ENCODE peak calls at places on chromosomes 2 and 18, in six cellular contexts. P is A549, R is K562, W is endothelial cell of umbilical vein, M is HepG2, D is GM12878. O is an unnamed sample.

GRCh38 chr2:188410504-188411235 is 119.0 kb downstream of the GULP1 start:
- DNase-seq in P (peak; percentile 23), R (no peak), W (no peak), M (no peak), D (no peak), O (no peak)

GRCh38 chr18:73645175-73645715 is 502.4 kb downstream of the FBXO15 start:
- DNase-seq in P (no peak), R (no peak), W (no peak), M (no peak), D (no peak), O (no peak)

GRCh38 chr2:150832686-150833085 is 345.2 kb upstream of the RND3 start:
- DNase-seq in P (no peak), R (no peak), W (no peak), M (no peak), D (no peak), O (no peak)

GRCh38 chr2:240905176-240905781 is 857 bp upstream of the CROCC2 start:
- DNase-seq in P (no peak), R (no peak), W (no peak), M (no peak), D (no peak), O (no peak)

GRCh38 chr2:164621761-164622105 is 451 bp upstream of the GRB14 start:
- DNase-seq in P (peak; percentile 35), R (no peak), W (no peak), M (no peak), D (no peak), O (no peak)

GRCh38 chr18:26909599-26910290 is 44.2 kb upstream of the AQP4 start:
- DNase-seq in P (no peak), R (no peak), W (no peak), M (peak; percentile 1), D (no peak), O (no peak)

GRCh38 chr2:163878718-163879117 is 142.9 kb upstream of the FIGN start:
- DNase-seq in P (peak; percentile 49), R (peak; percentile 5), W (peak; percentile 28), M (peak; percentile 59), D (no peak), O (peak; percentile 59)

GRCh38 chr2:201698588-201699226 is at the start of gene MPP4:
- DNase-seq in P (no peak), R (no peak), W (peak; percentile 80), M (no peak), D (no peak), O (no peak)

GRCh38 chr2:144489315-144489920 is 30.5 kb downstream of the ZEB2 start:
- DNase-seq in P (no peak), R (no peak), W (no peak), M (no peak), D (no peak), O (no peak)

GRCh38 chr18:8721094-8721669 is 15.8 kb downstream of the MTCL1 start:
- DNase-seq in P (no peak), R (no peak), W (no peak), M (no peak), D (no peak), O (no peak)

GRCh38 chr2:58539973-58540372 is 298.8 kb upstream of the FANCL start:
- DNase-seq in P (peak; percentile 51), R (no peak), W (no peak), M (no peak), D (no peak), O (no peak)

GRCh38 chr2:120861191-120861575 is 125.5 kb downstream of the GLI2 start:
- DNase-seq in P (no peak), R (no peak), W (no peak), M (no peak), D (no peak), O (no peak)

GRCh38 chr18:64164883-64165282 is 16.0 kb upstream of the LINC00305 start:
- DNase-seq in P (no peak), R (no peak), W (no peak), M (no peak), D (no peak), O (no peak)

GRCh38 chr2:106566050-106566449 is 78.9 kb downstream of the CD8B2 start:
- DNase-seq in P (no peak), R (no peak), W (no peak), M (peak; percentile 21), D (no peak), O (no peak)

GRCh38 chr2:9595746-9596145 is 35.1 kb downstream of the YWHAQ start:
- DNase-seq in P (no peak), R (no peak), W (no peak), M (no peak), D (no peak), O (no peak)

GRCh38 chr2:9592699-9593098 is 37.1 kb upstream of the ADAM17 start:
- DNase-seq in P (no peak), R (no peak), W (no peak), M (no peak), D (no peak), O (no peak)

GRCh38 chr2:9596621-9597311 is 34.0 kb downstream of the YWHAQ start:
- DNase-seq in P (no peak), R (peak; percentile 50), W (no peak), M (no peak), D (no peak), O (no peak)

GRCh38 chr2:9593936-9594335 is 36.9 kb downstream of the YWHAQ start:
- DNase-seq in P (no peak), R (no peak), W (no peak), M (no peak), D (no peak), O (no peak)

GRCh38 chr2:9594361-9595063 is 36.3 kb downstream of the YWHAQ start:
- DNase-seq in P (peak; percentile 56), R (peak; percentile 55), W (peak; percentile 69), M (peak; percentile 16), D (no peak), O (no peak)
- TF ChIP-seq MYC in P (no peak), R (no peak), W (no peak), M (no peak), D (no peak), O (no peak)

GRCh38 chr2:157465554-157465953 is 21.7 kb upstream of the CYTIP start:
- DNase-seq in P (no peak), R (no peak), W (no peak), M (no peak), D (no peak), O (no peak)
- TF ChIP-seq CTCF in P (no peak), R (no peak), W (no peak), M (no peak), D (no peak), O (no peak)

GRCh38 chr18:44569391-44570055 is 111.2 kb upstream of the SETBP1 start:
- DNase-seq in P (no peak), R (no peak), W (no peak), M (no peak), D (no peak), O (no peak)
- TF ChIP-seq MAX in P (no peak), R (no peak), W (no peak), M (no peak), D (no peak), O (no peak)

GRCh38 chr2:225337183-225337582 is 62.3 kb upstream of the NYAP2 start:
- DNase-seq in P (no peak), R (no peak), W (peak; percentile 23), M (no peak), D (no peak), O (no peak)

GRCh38 chr2:225334524-225334923 is 65.0 kb upstream of the NYAP2 start:
- DNase-seq in P (peak; percentile 61), R (no peak), W (no peak), M (no peak), D (no peak), O (no peak)
- TF ChIP-seq MYC in P (no peak), R (no peak), W (no peak), M (no peak), D (no peak), O (no peak)

GRCh38 chr2:37414470-37414949 is 70.1 kb downstream of the QPCT start:
- DNase-seq in P (peak; percentile 68), R (peak; percentile 62), W (peak; percentile 71), M (peak; percentile 39), D (peak; percentile 53), O (peak; percentile 82)
- TF ChIP-seq CTCF in P (peak; percentile 99), R (peak; percentile 88), W (peak; percentile 74), M (peak; percentile 72), D (peak; percentile 88), O (peak; percentile 88)

GRCh38 chr2:9112079-9112721 is 94.4 kb upstream of the ASAP2 start:
- DNase-seq in P (peak; percentile 65), R (peak; percentile 74), W (no peak), M (no peak), D (no peak), O (peak; percentile 33)
- TF ChIP-seq MAX in P (peak; percentile 64), R (no peak), W (no peak), M (no peak), D (no peak), O (no peak)

GRCh38 chr2:202847693-202848524 is 23.7 kb downstream of the ICA1L start:
- DNase-seq in P (no peak), R (no peak), W (no peak), M (no peak), D (peak; percentile 73), O (no peak)

DNA sequence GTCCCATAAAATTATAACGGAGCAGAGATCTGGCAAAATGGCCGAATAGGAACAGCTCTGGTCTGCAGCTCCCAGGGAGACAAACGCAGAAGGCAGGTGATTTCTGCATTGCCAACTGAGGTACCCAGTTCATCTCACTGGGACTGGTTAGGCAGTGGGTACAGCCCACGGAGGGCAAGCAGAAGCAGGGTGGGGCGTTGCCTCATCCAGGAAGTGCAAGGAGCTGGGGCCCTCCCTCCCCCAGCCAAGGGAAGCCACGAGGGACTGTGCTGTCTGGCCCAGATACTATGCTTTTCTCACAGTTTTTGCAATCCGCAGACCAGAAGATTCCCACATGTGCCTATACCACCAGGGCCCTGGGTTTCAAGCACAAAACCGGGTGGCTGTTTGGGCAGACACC is 22.8 kb downstream of the ICA1L start:
- DNase-seq in P (no peak), R (peak; percentile 24), W (no peak), M (no peak), D (no peak), O (peak; percentile 85)
- TF ChIP-seq MYC in P (no peak), R (no peak), W (no peak), M (no peak), D (no peak), O (no peak)

DNA sequence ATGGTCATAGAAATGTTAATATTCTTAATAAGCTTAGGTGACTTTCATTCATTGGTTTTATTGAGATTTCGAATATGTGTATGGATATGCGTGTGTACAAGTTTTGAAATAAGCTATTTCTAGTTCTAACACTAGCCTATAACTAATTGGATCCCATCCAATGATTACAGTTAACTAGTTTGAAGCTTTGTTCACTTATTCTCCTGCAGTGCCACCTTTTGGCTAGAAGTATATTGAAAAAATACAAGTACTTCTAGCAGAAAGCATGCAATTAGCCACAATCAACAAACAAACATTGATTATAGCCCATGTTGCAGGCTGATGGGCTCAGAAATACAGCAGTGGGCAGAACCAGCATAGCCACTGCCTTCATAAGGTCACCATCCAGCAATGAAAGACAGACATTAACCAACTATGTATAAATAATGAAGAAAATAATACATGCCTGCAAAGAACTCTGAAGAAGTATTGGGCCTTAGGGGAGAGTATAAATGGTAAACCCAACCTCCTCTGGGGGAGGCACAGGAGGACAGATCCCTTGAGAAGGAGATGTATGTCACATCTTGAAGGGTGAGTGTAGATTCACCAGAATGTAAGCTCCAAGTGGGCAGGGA is 5.1 kb upstream of the PIEZO2 start:
- DNase-seq in P (peak; percentile 42), R (peak; percentile 44), W (peak; percentile 68), M (peak; percentile 67), D (peak; percentile 30), O (peak; percentile 56)
- TF ChIP-seq CTCF in P (peak; percentile 61), R (no peak), W (peak; percentile 32), M (peak; percentile 81), D (peak; percentile 41), O (no peak)